ENCODE peak calls at places on chromosomes 3 and 15, in four cellular contexts. X, Z, E and K are unnamed samples.

GRCh38 chr3:54374214-54374855 is 252.0 kb downstream of the CACNA2D3 start:
- DNase-seq in E (peak), X (no peak), Z (peak), K (peak)

GRCh38 chr3:165181556-165181955 is 14.6 kb downstream of the SLITRK3 start:
- DNase-seq in E (no peak), Z (no peak), X (no peak), K (no peak)

GRCh38 chr15:53759333-53759975 is at the start of gene WDR72:
- DNase-seq in Z (peak), E (peak), X (no peak), K (peak)

GRCh38 chr3:168546707-168547106 is 451.0 kb upstream of the GOLIM4 start:
- DNase-seq in E (no peak), X (no peak), Z (no peak), K (no peak)

GRCh38 chr3:33006571-33007286 is 55.3 kb downstream of the CCR4 start:
- DNase-seq in E (no peak), Z (no peak), X (no peak), K (no peak)

GRCh38 chr15:39504812-39505211 is 76.1 kb upstream of the THBS1 start:
- DNase-seq in Z (no peak), X (no peak), E (no peak), K (no peak)

GRCh38 chr15:29934251-29934650 is 112.0 kb upstream of the TJP1 start:
- DNase-seq in Z (no peak), E (no peak), X (no peak), K (no peak)

GRCh38 chr15:60682115-60682514 is 203.2 kb upstream of the ICE2 start:
- DNase-seq in X (no peak), E (peak), Z (no peak), K (no peak)

GRCh38 chr3:155185623-155186022 is 105.5 kb downstream of the MME start:
- DNase-seq in Z (peak), E (no peak), X (no peak), K (no peak)

GRCh38 chr15:51629612-51630011 is 7.0 kb upstream of the DMXL2 start:
- DNase-seq in X (no peak), E (no peak), Z (no peak), K (no peak)

GRCh38 chr3:72018339-72018984 is 233.5 kb upstream of the PROK2 start:
- DNase-seq in Z (no peak), E (no peak), X (no peak), K (no peak)

GRCh38 chr3:115494826-115495225 is 128.5 kb upstream of the GAP43 start:
- DNase-seq in E (no peak), X (no peak), Z (no peak), K (peak)

GRCh38 chr3:171949559-171949958 is 89.8 kb upstream of the FNDC3B start:
- DNase-seq in E (no peak), X (no peak), Z (no peak), K (no peak)

GRCh38 chr15:64532515-64532914 is 72.1 kb downstream of the ZNF609 start:
- DNase-seq in E (no peak), Z (no peak), X (no peak), K (no peak)

GRCh38 chr3:48151058-48151806 is 37.0 kb downstream of the CDC25A start:
- DNase-seq in Z (peak), X (peak), E (peak), K (peak)

GRCh38 chr15:44296625-44297524 is 8.4 kb downstream of the GOLM2 start:
- DNase-seq in Z (no peak), E (no peak), X (no peak), K (no peak)

GRCh38 chr3:129936757-129937156 is 37.8 kb upstream of the TRH start:
- DNase-seq in X (peak), Z (no peak), E (no peak), K (peak)

GRCh38 chr3:49028673-49029562 is at the start of gene IMPDH2:
- DNase-seq in X (peak), Z (peak), E (peak), K (peak)